ENCODE peak calls at places on chromosomes 16 and 17, in four cellular contexts. G is heart right ventricle, O is A549, K is T-helper 22 cell. H is an unnamed sample.

GRCh38 chr17:40777459-40777858 is 4.9 kb downstream of the KRT27 start:
- DNase-seq in O (no peak), K (no peak), G (no peak), H (no peak)

GRCh38 chr17:36601303-36602029 is at the start of gene MRM1:
- DNase-seq in O (peak; percentile 96), K (peak; percentile 83), G (peak; percentile 95), H (peak; percentile 72)

GRCh38 chr16:53523126-53523804 is 20.3 kb upstream of the AKTIP start:
- DNase-seq in O (no peak), K (no peak), G (no peak), H (no peak)

GRCh38 chr17:35243459-35244204 is 760 bp downstream of the SLFN5 start:
- DNase-seq in K (peak; percentile 53), G (peak; percentile 33), O (peak; percentile 41), H (peak; percentile 46)

GRCh38 chr16:57878586-57878985 is 76.3 kb upstream of the KIFC3 start:
- DNase-seq in G (no peak), O (no peak), K (no peak), H (no peak)

GRCh38 chr17:74757931-74758845 is 9.8 kb downstream of the NHERF1 start:
- DNase-seq in G (no peak), K (no peak), O (peak; percentile 61), H (no peak)

GRCh38 chr17:63402808-63403207 is 43.3 kb downstream of the CYB561 start:
- DNase-seq in G (no peak), K (no peak), O (no peak), H (no peak)

GRCh38 chr16:26795184-26795583 is 271.5 kb upstream of the C16orf82 start:
- DNase-seq in K (no peak), G (no peak), O (no peak), H (no peak)

GRCh38 chr16:47731252-47731651 is 270.1 kb downstream of the PHKB start:
- DNase-seq in K (no peak), G (no peak), O (no peak), H (peak; percentile 47)

GRCh38 chr17:28371245-28372202 is at the start of gene SARM1:
- DNase-seq in G (peak; percentile 90), O (peak; percentile 94), K (peak; percentile 80), H (peak; percentile 62)

GRCh38 chr16:28218109-28218508 is 6.3 kb upstream of the XPO6 start:
- DNase-seq in O (peak; percentile 49), K (peak; percentile 45), G (no peak), H (no peak)

GRCh38 chr17:67422887-67423286 is 45.8 kb downstream of the PITPNC1 start:
- DNase-seq in K (no peak), G (no peak), O (peak; percentile 37), H (no peak)

GRCh38 chr16:75550211-75550662 is 5.8 kb downstream of the TMEM231 start:
- DNase-seq in O (peak; percentile 61), K (no peak), G (no peak), H (no peak)

GRCh38 chr16:14427371-14427948 is 202.6 kb downstream of the PARN start:
- DNase-seq in O (peak; percentile 35), G (no peak), K (no peak), H (no peak)

GRCh38 chr17:29393451-29393850 is 3.3 kb downstream of the TAOK1 start:
- DNase-seq in G (no peak), K (no peak), O (no peak), H (no peak)

GRCh38 chr17:12627177-12627629 is 38.5 kb upstream of the MYOCD start:
- DNase-seq in K (no peak), G (no peak), O (peak; percentile 100), H (peak; percentile 88)

GRCh38 chr16:86671486-86672214 is 93.3 kb downstream of the FOXL1 start:
- DNase-seq in G (no peak), O (no peak), K (no peak), H (no peak)

GRCh38 chr16:69566437-69567030 is 768 bp downstream of the NFAT5 start:
- DNase-seq in O (peak; percentile 79), G (peak; percentile 58), K (no peak), H (no peak)

GRCh38 chr17:32267690-32268205 is 2.1 kb downstream of the RHBDL3 start:
- DNase-seq in K (no peak), O (no peak), G (no peak), H (no peak)

GRCh38 chr17:79018045-79018695 is 5.8 kb upstream of the C1QTNF1 start:
- DNase-seq in G (no peak), O (no peak), K (no peak), H (no peak)

GRCh38 chr17:34386343-34386924 is 23.4 kb upstream of the CCL1 start:
- DNase-seq in O (no peak), K (no peak), G (no peak), H (no peak)

GRCh38 chr16:13607289-13607688 is 312.7 kb upstream of the ERCC4 start:
- DNase-seq in O (no peak), K (no peak), G (no peak), H (no peak)

GRCh38 chr17:35666967-35667552 is 64.4 kb upstream of the RASL10B start:
- DNase-seq in O (no peak), K (no peak), G (no peak), H (no peak)

GRCh38 chr17:81984773-81985410 is 7.5 kb downstream of the ASPSCR1 start:
- DNase-seq in G (no peak), O (no peak), K (no peak), H (no peak)

GRCh38 chr16:87838643-87839541 is 30.4 kb downstream of the SLC7A5 start:
- DNase-seq in G (no peak), O (no peak), K (no peak), H (no peak)

GRCh38 chr17:74833501-74834361 is 26.0 kb downstream of the GRIN2C start:
- DNase-seq in O (no peak), G (no peak), K (no peak), H (no peak)

GRCh38 chr17:65459667-65460415 is 101.6 kb downstream of the AXIN2 start:
- DNase-seq in O (no peak), K (no peak), G (no peak), H (no peak)

GRCh38 chr17:82665891-82666290 is 17.6 kb upstream of the WDR45B start:
- DNase-seq in K (no peak), O (no peak), G (no peak), H (no peak)

GRCh38 chr16:11916524-11917285 is 949 bp upstream of the GSPT1 start:
- DNase-seq in O (peak; percentile 87), K (no peak), G (no peak), H (no peak)

GRCh38 chr17:40415390-40415789 is 2.3 kb downstream of the TOP2A start:
- DNase-seq in K (no peak), G (no peak), O (peak; percentile 57), H (no peak)

GRCh38 chr17:64004903-64005733 is 7.0 kb downstream of the PRR29 start:
- DNase-seq in G (no peak), O (no peak), K (no peak), H (no peak)

GRCh38 chr17:36463916-36464764 is 22.3 kb upstream of the ZNHIT3 start:
- DNase-seq in G (peak; percentile 47), O (peak; percentile 76), K (no peak), H (no peak)

GRCh38 chr16:17416461-17417221 is 54.1 kb downstream of the XYLT1 start:
- DNase-seq in G (no peak), K (peak; percentile 28), O (no peak), H (no peak)